ENCODE peak calls at places on chromosome 6, in six cellular contexts. Z is uterus, A is A549, F is SK-N-SH, C is mucosa of descending colon, G is stomach. Q is an unnamed sample.

GRCh38 chr6:126662966-126663365 is 323.1 kb downstream of the CENPW start:
- DNase-seq in A (no peak), C (no peak), G (no peak), Z (no peak), F (no peak), Q (no peak)

GRCh38 chr6:101445527-101445926 is 52.0 kb downstream of the GRIK2 start:
- DNase-seq in F (no peak), G (no peak), A (no peak), C (no peak), Z (no peak), Q (no peak)

GRCh38 chr6:149905911-149906371 is 8.0 kb upstream of the RAET1E start:
- DNase-seq in F (no peak), C (no peak), Z (no peak), A (no peak), G (no peak), Q (peak; percentile 61)

GRCh38 chr6:99940582-99940981 is 53.4 kb downstream of the MCHR2 start:
- DNase-seq in A (no peak), G (no peak), Z (no peak), F (no peak), C (no peak), Q (no peak)

GRCh38 chr6:8006208-8006607 is 58.0 kb downstream of the BLOC1S5 start:
- DNase-seq in Z (no peak), F (peak; percentile 57), C (no peak), A (peak; percentile 25), G (no peak), Q (no peak)

GRCh38 chr6:43335469-43335868 is 26.8 kb upstream of the CRIP3 start:
- DNase-seq in A (no peak), F (no peak), Z (no peak), G (no peak), C (no peak), Q (no peak)

GRCh38 chr6:148212366-148212765 is 130.3 kb upstream of the SASH1 start:
- DNase-seq in C (no peak), A (no peak), F (no peak), Z (no peak), G (no peak), Q (no peak)

GRCh38 chr6:127206531-127207065 is 60.1 kb upstream of the RNF146 start:
- DNase-seq in F (no peak), A (no peak), C (no peak), Z (no peak), G (no peak), Q (no peak)

GRCh38 chr6:116397960-116398359 is 27.2 kb downstream of the DSE start:
- DNase-seq in G (no peak), F (no peak), Z (no peak), C (no peak), A (no peak), Q (no peak)

GRCh38 chr6:33375143-33375649 is 16.4 kb upstream of the KIFC1 start:
- DNase-seq in Z (peak; percentile 79), F (peak; percentile 63), A (peak; percentile 25), G (peak; percentile 76), C (no peak), Q (peak; percentile 86)

GRCh38 chr6:138397128-138397814 is 6.8 kb upstream of the HEBP2 start:
- DNase-seq in G (no peak), A (no peak), C (no peak), F (no peak), Z (no peak), Q (no peak)

GRCh38 chr6:166393535-166393823 is 10.7 kb upstream of the MPC1 start:
- DNase-seq in C (no peak), A (no peak), Z (no peak), F (no peak), G (no peak), Q (no peak)

DNA sequence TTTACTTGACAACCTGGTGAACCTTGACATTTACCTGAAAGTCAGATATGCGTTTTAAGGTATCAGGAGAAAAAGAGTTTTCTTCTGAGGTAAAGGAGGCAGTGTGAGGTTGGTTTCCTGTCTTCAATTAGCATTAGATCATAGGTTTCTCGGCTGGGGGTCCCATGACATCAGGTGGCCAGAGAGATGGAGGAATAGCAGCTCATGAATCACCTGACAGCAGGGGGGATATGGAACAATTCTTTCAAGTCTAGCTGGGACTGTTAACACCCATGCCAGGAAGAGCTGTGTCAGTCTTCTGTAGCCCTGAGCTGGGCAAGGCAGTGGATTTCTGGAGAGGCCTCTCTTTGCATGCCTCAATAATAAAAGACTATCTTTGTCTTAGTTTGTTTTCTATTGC is 108.0 kb upstream of the TMEM170B start:
- DNase-seq in A (no peak), F (no peak), Z (no peak), G (no peak), C (no peak), Q (no peak)
- H3K4me1 ChIP-seq in A (peaks cover 91% of the 10 kb centered on the region), F (peaks cover 50% of the 10 kb centered on the region), Z (no peaks in the 10 kb centered on the region), G (peaks cover 63% of the 10 kb centered on the region), C (peaks cover 28% of the 10 kb centered on the region), Q (peaks cover 4% of the 10 kb centered on the region)

DNA sequence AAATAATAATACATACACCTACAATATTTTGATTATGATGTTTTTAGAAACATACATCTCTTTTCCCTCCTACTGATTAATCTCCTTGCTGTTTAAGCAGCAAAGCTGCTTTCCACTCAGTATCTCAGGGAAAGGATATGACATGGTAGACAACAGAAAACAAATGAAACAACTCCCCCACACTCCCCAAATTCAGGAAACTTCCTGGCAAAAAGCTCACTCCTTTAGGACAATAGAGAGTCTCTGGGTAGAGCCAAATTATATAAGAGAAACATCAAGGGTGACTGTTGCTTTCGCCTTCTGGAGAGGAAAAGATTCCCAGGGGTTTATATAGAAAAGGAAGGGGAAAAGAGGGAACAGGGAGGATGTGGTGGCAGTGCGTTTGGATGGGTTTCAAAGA is 48.7 kb upstream of the AHI1 start:
- DNase-seq in Z (no peak), C (no peak), F (no peak), G (no peak), A (no peak), Q (no peak)
- H3K4me3 ChIP-seq in Z (no peak overlapping the region), C (no peak overlapping the region), F (no peak overlapping the region), G (no peak overlapping the region), A (no peak overlapping the region), Q (no peak overlapping the region)

GRCh38 chr6:156698239-156699016 is 78.8 kb upstream of the ARID1B start:
- DNase-seq in G (no peak), Z (no peak), F (no peak), C (peak; percentile 66), A (no peak), Q (no peak)
- H3K4me1 ChIP-seq in G (no peaks in the 10 kb centered on the region), Z (no peaks in the 10 kb centered on the region), F (no peaks in the 10 kb centered on the region), C (no peaks in the 10 kb centered on the region), A (peaks cover 14% of the 10 kb centered on the region), Q (peaks cover 1% of the 10 kb centered on the region)

GRCh38 chr6:11323666-11324452 is 91.4 kb upstream of the NEDD9 start:
- DNase-seq in F (no peak), Z (no peak), C (no peak), A (no peak), G (peak; percentile 40), Q (peak; percentile 72)
- H3K4me3 ChIP-seq in F (no peak overlapping the region), Z (no peak overlapping the region), C (no peak overlapping the region), A (no peak overlapping the region), G (no peak overlapping the region), Q (no peak overlapping the region)

Q was measured in aorta.